ENCODE peak calls at places on chromosomes 5 and 9, in four cellular contexts. W is thoracic aorta; I is activated CD8-positive, alpha-beta T cell treated with anti-CD3 and anti-CD28 coated beads for 36 hours; F is A673. M is an unnamed sample.

GRCh38 chr9:127179633-127180401 is 57.4 kb upstream of the ANGPTL2 start:
- DNase-seq in W (no peak), I (no peak), F (no peak), M (no peak)

GRCh38 chr5:74943905-74944304 is 77.7 kb upstream of the FAM169A start:
- DNase-seq in W (no peak), I (no peak), F (no peak), M (no peak)

GRCh38 chr9:126450537-126451205 is 124.0 kb downstream of the MVB12B start:
- DNase-seq in W (no peak), I (no peak), F (no peak), M (no peak)

GRCh38 chr9:86637515-86637914 is 283.3 kb upstream of the TUT7 start:
- DNase-seq in W (no peak), I (peak), F (peak), M (no peak)

GRCh38 chr9:129676970-129677369 is 11.5 kb downstream of the PRRX2 start:
- DNase-seq in W (no peak), I (no peak), F (no peak), M (no peak)

GRCh38 chr5:62306494-62307363 is 723 bp downstream of the KIF2A start:
- DNase-seq in W (peak), I (peak), F (peak), M (peak)

GRCh38 chr9:124010665-124011321 is 775 bp upstream of the LHX2 start:
- DNase-seq in W (no peak), I (no peak), F (no peak), M (peak)

GRCh38 chr5:10009802-10010201 is 239.9 kb downstream of the ATPSCKMT start:
- DNase-seq in W (no peak), I (no peak), F (no peak), M (no peak)

GRCh38 chr9:130526193-130526853 is 53.1 kb upstream of the FUBP3 start:
- DNase-seq in W (no peak), I (no peak), F (no peak), M (no peak)

GRCh38 chr9:94952553-94953373 is 226.3 kb downstream of the AOPEP start:
- DNase-seq in W (no peak), I (peak), F (no peak), M (peak)

GRCh38 chr9:128145536-128145935 is 3.7 kb upstream of the LCN2 start:
- DNase-seq in W (no peak), I (no peak), F (no peak), M (no peak)

GRCh38 chr9:81879501-81879916 is 48.7 kb upstream of the SPATA31D4 start:
- DNase-seq in W (no peak), I (no peak), F (no peak), M (no peak)

GRCh38 chr5:156597276-156597675 is 252.8 kb upstream of the PPP1R2B start:
- DNase-seq in W (no peak), I (no peak), F (no peak), M (no peak)

GRCh38 chr5:2517451-2517850 is 234.0 kb downstream of the IRX2 start:
- DNase-seq in W (no peak), I (no peak), F (no peak), M (no peak)

GRCh38 chr9:109272745-109273144 is 48.1 kb downstream of the EPB41L4B start:
- DNase-seq in W (no peak), I (no peak), F (no peak), M (no peak)

GRCh38 chr5:100913298-100913697 is 10.2 kb upstream of the ST8SIA4 start:
- DNase-seq in W (no peak), I (no peak), F (no peak), M (no peak)

GRCh38 chr5:107322936-107323335 is 347.8 kb downstream of the EFNA5 start:
- DNase-seq in W (no peak), I (no peak), F (no peak), M (no peak)

GRCh38 chr5:130605200-130605599 is 559.9 kb downstream of the HINT1 start:
- DNase-seq in W (no peak), I (no peak), F (no peak), M (no peak)

GRCh38 chr5:83957188-83957587 is 236.5 kb upstream of the HAPLN1 start:
- DNase-seq in W (no peak), I (no peak), F (no peak), M (no peak)

GRCh38 chr9:136268318-136268717 is 22.7 kb upstream of the QSOX2 start:
- DNase-seq in W (no peak), I (no peak), F (no peak), M (no peak)

GRCh38 chr9:5630038-5630507 is 1.2 kb downstream of the RIC1 start:
- DNase-seq in W (no peak), I (no peak), F (peak), M (peak)

GRCh38 chr9:124016152-124017063 is 4.8 kb downstream of the LHX2 start:
- DNase-seq in W (no peak), I (no peak), F (no peak), M (no peak)

GRCh38 chr5:68251386-68251785 is 35.8 kb downstream of the PIK3R1 start:
- DNase-seq in W (no peak), I (peak), F (peak), M (no peak)

GRCh38 chr9:127557466-127557869 is 54.6 kb upstream of the STXBP1 start:
- DNase-seq in W (no peak), I (peak), F (peak), M (no peak)

DNA sequence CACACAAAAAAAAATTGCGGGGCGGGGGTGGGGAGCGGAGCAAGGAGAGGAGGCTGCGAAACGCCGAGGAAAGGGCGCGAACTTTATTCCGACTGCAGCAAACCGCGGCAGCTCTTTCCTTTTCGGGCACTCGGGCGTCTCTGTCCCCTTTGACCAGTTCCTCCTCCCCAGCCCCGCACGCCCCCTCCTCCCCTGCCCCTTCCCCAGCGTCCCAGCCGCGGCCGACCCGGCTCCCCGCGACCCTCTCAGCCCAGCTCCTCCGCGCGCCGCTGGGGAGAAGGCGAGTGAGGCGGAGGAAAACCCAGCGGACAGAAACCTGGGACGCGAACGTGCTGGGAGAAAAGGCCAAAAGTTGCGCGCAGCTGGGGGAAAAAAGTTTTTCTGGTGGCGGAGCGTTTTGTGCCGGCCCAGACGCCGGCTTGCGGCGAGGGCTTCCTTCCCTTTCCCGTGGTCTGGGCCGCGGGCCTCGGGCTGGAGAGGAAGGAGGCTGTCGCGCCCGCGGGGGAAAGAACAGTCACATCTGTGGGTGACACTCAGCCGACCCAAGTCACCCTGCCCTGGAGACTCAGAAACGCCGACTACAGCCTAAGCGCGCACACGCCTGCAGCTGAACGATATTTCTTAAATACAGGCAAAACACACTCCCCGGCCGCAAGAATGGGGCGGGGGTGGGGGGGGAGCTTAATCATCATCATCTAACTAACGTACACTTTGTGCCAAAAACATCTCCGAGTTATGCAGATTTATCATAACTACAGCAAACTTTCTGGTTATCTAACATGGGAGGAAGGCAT is 1.1 kb upstream of the BNC2 start:
- DNase-seq in W (peak), I (peak), F (peak), M (peak)
- TF ChIP-seq CTCF in W (no peak), I (no peak), F (no peak), M (no peak)

DNA sequence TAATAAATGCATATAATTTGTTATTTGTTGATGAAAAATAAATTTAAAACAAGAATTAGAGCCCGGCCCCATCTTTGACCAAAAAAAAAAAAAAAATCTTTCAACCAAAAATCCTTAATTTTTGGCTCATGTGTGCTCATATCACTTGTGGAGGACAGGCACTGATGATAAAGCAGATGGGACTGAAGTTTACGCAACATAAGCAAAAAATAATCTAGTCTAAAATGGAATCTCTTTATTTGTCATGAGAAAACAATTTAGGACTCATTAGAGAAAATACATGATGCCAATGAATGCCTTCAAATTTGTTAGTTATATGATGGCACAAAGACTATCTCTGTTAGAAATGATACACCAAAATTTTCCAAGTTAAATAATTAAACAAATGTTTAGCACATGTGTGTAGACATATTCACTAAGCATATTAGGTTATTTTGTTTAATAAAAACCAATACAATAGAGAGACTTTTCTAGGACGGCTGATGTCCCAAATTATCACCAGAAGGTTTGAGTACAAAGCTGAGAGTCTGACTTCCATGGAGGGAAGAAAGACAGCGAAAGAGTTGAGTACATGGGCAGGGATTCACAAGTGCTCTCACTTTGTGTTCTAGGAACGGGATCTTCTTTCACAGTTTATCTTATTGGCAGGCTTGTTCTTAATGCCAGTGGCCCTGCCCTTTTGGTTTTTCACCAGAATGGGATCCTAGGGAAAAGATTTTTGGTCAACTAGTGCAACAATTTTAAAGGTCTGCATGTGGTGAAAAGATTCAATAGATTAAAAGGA is 621.4 kb downstream of the RAB3C start:
- DNase-seq in W (no peak), I (no peak), F (no peak), M (no peak)
- TF ChIP-seq CTCF in W (no peak), I (no peak), F (no peak), M (no peak)

GRCh38 chr5:167036585-167036984 is 1254.9 kb upstream of the WWC1 start:
- DNase-seq in W (no peak), I (no peak), F (no peak), M (no peak)

GRCh38 chr5:167029488-167029887 is 1262.0 kb upstream of the WWC1 start:
- DNase-seq in W (no peak), I (no peak), F (no peak), M (no peak)

GRCh38 chr5:167030500-167031120 is 1260.8 kb upstream of the WWC1 start:
- DNase-seq in W (no peak), I (no peak), F (peak), M (no peak)
- TF ChIP-seq CTCF in W (no peak), I (no peak), F (peak), M (peak)

GRCh38 chr5:78009937-78010527 is 233.9 kb upstream of the TBCA start:
- DNase-seq in W (no peak), I (no peak), F (no peak), M (no peak)
- TF ChIP-seq CTCF in W (no peak), I (no peak), F (no peak), M (no peak)